ENCODE peak calls at places on chromosomes 4 and X, in five cellular contexts. H is neuronal stem cell, S is H1, L is mesenchymal stem cell, J is H9. M is an unnamed sample.

GRCh38 chrX:24760601-24761000 is 66.9 kb downstream of the POLA1 start:
- DNase-seq in L (peak; percentile 1), S (no peak), J (no peak), H (no peak), M (peak; percentile 60)

GRCh38 chrX:26262121-26262523 is 46.2 kb downstream of the MAGEB5 start:
- DNase-seq in H (no peak), J (no peak), L (no peak), S (no peak), M (peak; percentile 26)

GRCh38 chrX:129574214-129574613 is 34.2 kb downstream of the OCRL start:
- DNase-seq in H (no peak), J (no peak), L (peak; percentile 2), S (no peak), M (no peak)

GRCh38 chr4:3201718-3202702 is 46.9 kb upstream of the MSANTD1 start:
- DNase-seq in H (no peak), S (no peak), L (peak; percentile 16), J (no peak), M (peak; percentile 69)

GRCh38 chr4:118281611-118282442 is 71.0 kb downstream of the PRSS12 start:
- DNase-seq in H (no peak), L (no peak), J (peak; percentile 57), S (no peak), M (peak; percentile 63)

GRCh38 chr4:106715825-106716224 is 320.3 kb downstream of the DKK2 start:
- DNase-seq in S (no peak), J (no peak), L (no peak), H (no peak), M (no peak)

GRCh38 chr4:134465417-134465816 is 263.8 kb upstream of the PABPC4L start:
- DNase-seq in S (no peak), L (no peak), H (no peak), J (no peak), M (no peak)

GRCh38 chrX:100969408-100969807 is at the start of gene ARL13A:
- DNase-seq in H (no peak), J (no peak), S (no peak), L (no peak), M (no peak)

GRCh38 chr4:40688446-40689095 is 58.9 kb upstream of the RBM47 start:
- DNase-seq in S (no peak), H (no peak), L (no peak), J (no peak), M (no peak)

GRCh38 chrX:32137525-32137924 is 1065.7 kb upstream of the FTHL17 start:
- DNase-seq in H (peak; percentile 9), L (peak; percentile 0), J (peak; percentile 27), S (no peak), M (no peak)

GRCh38 chr4:48015678-48016077 is 803 bp downstream of the CNGA1 start:
- DNase-seq in H (no peak), J (no peak), L (no peak), S (no peak), M (no peak)

GRCh38 chr4:75696551-75696950 is 23.3 kb upstream of the G3BP2 start:
- DNase-seq in H (no peak), L (no peak), J (no peak), S (no peak), M (no peak)

GRCh38 chrX:133265331-133265730 is 47.2 kb upstream of the TFDP3 start:
- DNase-seq in S (peak; percentile 71), H (peak; percentile 85), J (peak; percentile 80), L (peak; percentile 12), M (no peak)

GRCh38 chr4:150773032-150773431 is 191.1 kb downstream of the MAB21L2 start:
- DNase-seq in H (no peak), J (no peak), S (no peak), L (no peak), M (no peak)

GRCh38 chr4:7526929-7527535 is 92.3 kb upstream of the PSAPL1 start:
- DNase-seq in S (no peak), J (no peak), H (no peak), L (no peak), M (no peak)

GRCh38 chrX:40931921-40932320 is 153.3 kb upstream of the USP9X start:
- DNase-seq in H (no peak), L (no peak), J (no peak), S (no peak), M (no peak)

GRCh38 chr4:49032440-49033161 is 46.5 kb downstream of the CWH43 start:
- DNase-seq in L (no peak), H (no peak), S (no peak), J (no peak), M (peak; percentile 6)

GRCh38 chr4:181807771-181808170 is 435.4 kb upstream of the TENM3 start:
- DNase-seq in J (no peak), H (no peak), L (no peak), S (no peak), M (peak; percentile 66)

GRCh38 chr4:17447675-17448298 is 64.1 kb downstream of the QDPR start:
- DNase-seq in H (peak; percentile 65), J (peak; percentile 50), S (no peak), L (peak; percentile 80), M (peak; percentile 81)

GRCh38 chr4:125689839-125690238 is 375.1 kb downstream of the FAT4 start:
- DNase-seq in L (no peak), J (no peak), H (no peak), S (no peak), M (no peak)

GRCh38 chrX:123920065-123920785 is 41.3 kb upstream of the STAG2 start:
- DNase-seq in S (no peak), J (no peak), L (peak; percentile 68), H (no peak), M (peak; percentile 84)

GRCh38 chrX:37361596-37361995 is 12.4 kb downstream of the PRRG1 start:
- DNase-seq in L (peak; percentile 11), H (no peak), J (no peak), S (no peak), M (peak; percentile 14)

DNA sequence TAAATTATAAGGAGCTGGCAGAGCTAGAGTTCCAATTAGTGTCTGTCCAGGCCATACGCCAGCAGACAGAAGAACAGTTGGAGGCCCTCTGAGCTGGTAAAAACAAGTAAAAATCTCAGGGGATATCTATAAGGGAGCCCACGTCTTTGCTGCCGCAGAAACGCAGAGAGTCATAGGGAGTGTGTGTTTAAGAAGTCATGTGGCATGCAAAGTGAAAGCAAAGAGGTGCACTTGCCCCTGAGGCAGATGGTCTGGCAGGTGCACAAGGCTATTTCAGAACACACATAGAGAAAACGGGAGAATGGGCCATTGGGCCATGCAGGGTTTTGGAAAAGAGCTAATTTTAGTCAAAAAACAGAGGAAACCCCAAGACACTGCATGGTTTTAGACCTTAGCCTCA is 92.7 kb downstream of the NAP1L3 start:
- DNase-seq in H (no peak), J (no peak), L (no peak), S (no peak), M (no peak)
- H2AFZ ChIP-seq in H (no peak overlapping the region), J (no peak overlapping the region), L (no peak overlapping the region), S (no peak overlapping the region), M (no peak overlapping the region)

DNA sequence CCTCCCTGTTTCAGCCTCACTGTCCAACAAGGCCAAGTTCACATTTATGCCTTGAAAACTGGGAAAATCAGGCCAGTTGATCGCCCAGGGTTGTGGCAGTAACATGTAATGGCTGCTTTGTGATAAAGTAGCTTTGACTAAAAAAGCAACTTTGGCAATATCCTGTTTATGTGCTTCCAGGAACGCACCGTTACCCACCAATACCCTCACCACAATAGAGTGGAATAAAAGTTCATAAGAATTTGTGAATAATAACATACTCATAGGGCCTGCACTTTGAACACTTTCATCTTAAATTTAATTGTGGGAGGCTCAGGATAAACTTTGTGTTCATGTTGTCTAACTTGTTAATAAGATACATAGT is 80.7 kb upstream of the MAML3 start:
- DNase-seq in J (no peak), L (no peak), H (no peak), S (no peak), M (no peak)
- H2BK15ac ChIP-seq in J (no peak overlapping the region), L (no peak overlapping the region), H (no peak overlapping the region), S (no peak overlapping the region), M (peak overlapping the region; percentile 51)

DNA sequence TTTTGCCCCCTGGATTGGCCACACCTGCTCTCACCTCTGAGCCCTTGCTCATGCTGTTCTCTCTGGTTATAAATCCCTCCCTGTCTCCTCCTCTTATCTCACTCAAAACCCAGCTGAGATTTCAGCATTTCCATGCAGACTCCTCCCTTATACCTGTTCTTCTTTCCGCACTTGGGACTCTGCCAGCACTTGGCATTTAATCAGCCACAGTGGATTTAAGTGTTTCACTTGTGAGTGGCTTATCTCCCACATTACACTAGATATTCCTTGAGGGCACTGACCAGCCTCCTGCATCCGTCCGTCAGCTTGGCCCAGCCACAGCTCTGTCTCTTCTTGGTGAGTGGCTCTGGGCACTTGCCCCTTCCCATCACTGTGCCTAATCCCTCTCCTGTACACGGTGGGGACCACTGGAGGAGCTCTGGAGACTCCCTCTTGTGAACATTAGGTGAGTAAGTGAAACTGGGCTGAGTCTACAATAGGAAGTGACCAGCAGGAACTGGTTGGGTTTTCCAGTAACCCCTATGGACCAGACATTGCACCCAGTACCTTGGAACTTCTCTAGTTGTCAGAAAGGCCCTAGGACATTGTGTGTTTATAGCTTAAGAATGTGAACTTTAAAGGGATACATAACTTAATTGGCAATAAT is 19.9 kb downstream of the FGFBP1 start:
- DNase-seq in J (no peak), H (no peak), S (no peak), L (no peak), M (no peak)
- H2AFZ ChIP-seq in J (no peak overlapping the region), H (no peak overlapping the region), S (no peak overlapping the region), L (no peak overlapping the region), M (peak overlapping the region; percentile 27)

GRCh38 chr4:8568068-8568668 is 12.0 kb upstream of the GPR78 start:
- DNase-seq in H (no peak), S (peak; percentile 63), J (peak; percentile 65), L (no peak), M (peak; percentile 7)
- H2BK15ac ChIP-seq in H (no peak overlapping the region), S (no peak overlapping the region), J (no peak overlapping the region), L (no peak overlapping the region), M (no peak overlapping the region)

GRCh38 chr4:41748788-41749445 is 392 bp upstream of the PHOX2B start:
- DNase-seq in S (no peak), L (no peak), J (no peak), H (peak; percentile 67), M (no peak)

GRCh38 chr4:41746025-41746439 is 2.5 kb downstream of the PHOX2B start:
- DNase-seq in S (no peak), H (peak; percentile 24), L (no peak), J (peak; percentile 39), M (no peak)

GRCh38 chr4:41748074-41748787 is at the start of gene PHOX2B:
- DNase-seq in J (peak; percentile 40), L (no peak), H (peak; percentile 32), S (no peak), M (no peak)

GRCh38 chr4:41746440-41747229 is 1.9 kb downstream of the PHOX2B start:
- DNase-seq in S (no peak), J (peak; percentile 44), L (no peak), H (no peak), M (no peak)

GRCh38 chr4:41747230-41748055 is 1.1 kb downstream of the PHOX2B start:
- DNase-seq in H (peak; percentile 36), L (no peak), S (no peak), J (peak; percentile 52), M (no peak)
- H2AFZ ChIP-seq in H (no peak overlapping the region), L (no peak overlapping the region), S (no peak overlapping the region), J (no peak overlapping the region), M (peak overlapping the region; percentile 26)

M was measured in IMR-90.